ENCODE peak calls at places on chromosomes 2 and 18, in six cellular contexts. One of them, this sample, is unnamed. For H3K4me1 and H3K9me3, the result is how much of the 10 kb centered on the place peaks cover.

GRCh38 chr2:83742117-83742782 is 716.8 kb downstream of the SUCLG1 start:
- DNase-seq in stomach: no peak
- DNase-seq in upper lobe of right lung: no peak
- DNase-seq in tibial artery: peak
- DNase-seq in spleen: no peak
- DNase-seq in neural progenitor cell: no peak
- DNase-seq in this sample: no peak

GRCh38 chr2:6425037-6425436 is 440.7 kb downstream of the CMPK2 start:
- DNase-seq in stomach: no peak
- DNase-seq in upper lobe of right lung: no peak
- DNase-seq in tibial artery: no peak
- DNase-seq in spleen: no peak
- DNase-seq in neural progenitor cell: no peak
- DNase-seq in this sample: no peak

GRCh38 chr18:34709631-34710429 is at the start of gene DTNA:
- DNase-seq in stomach: no peak
- DNase-seq in upper lobe of right lung: no peak
- DNase-seq in tibial artery: no peak
- DNase-seq in spleen: no peak
- DNase-seq in neural progenitor cell: peak
- DNase-seq in this sample: no peak

GRCh38 chr2:207901847-207902246 is 123.5 kb downstream of the PLEKHM3 start:
- DNase-seq in stomach: no peak
- DNase-seq in upper lobe of right lung: no peak
- DNase-seq in tibial artery: no peak
- DNase-seq in spleen: no peak
- DNase-seq in neural progenitor cell: peak
- DNase-seq in this sample: no peak

GRCh38 chr2:3242747-3243369 is 134.8 kb downstream of the EIPR1 start:
- DNase-seq in stomach: no peak
- DNase-seq in upper lobe of right lung: no peak
- DNase-seq in tibial artery: no peak
- DNase-seq in spleen: no peak
- DNase-seq in neural progenitor cell: no peak
- DNase-seq in this sample: peak

GRCh38 chr18:41618135-41618534 is 336.9 kb upstream of the PIK3C3 start:
- DNase-seq in stomach: no peak
- DNase-seq in upper lobe of right lung: no peak
- DNase-seq in tibial artery: no peak
- DNase-seq in spleen: no peak
- DNase-seq in neural progenitor cell: no peak
- DNase-seq in this sample: no peak

GRCh38 chr2:105358593-105358992 is 21.3 kb downstream of the C2orf49 start:
- DNase-seq in stomach: no peak
- DNase-seq in upper lobe of right lung: no peak
- DNase-seq in tibial artery: no peak
- DNase-seq in spleen: no peak
- DNase-seq in neural progenitor cell: no peak
- DNase-seq in this sample: no peak

GRCh38 chr2:182134201-182134600 is 148.5 kb downstream of the PPP1R1C start:
- DNase-seq in stomach: no peak
- DNase-seq in upper lobe of right lung: no peak
- DNase-seq in tibial artery: no peak
- DNase-seq in spleen: no peak
- DNase-seq in neural progenitor cell: no peak
- DNase-seq in this sample: no peak

GRCh38 chr2:33412920-33413319 is 63.5 kb upstream of the RASGRP3 start:
- DNase-seq in stomach: no peak
- DNase-seq in upper lobe of right lung: no peak
- DNase-seq in tibial artery: no peak
- DNase-seq in spleen: no peak
- DNase-seq in neural progenitor cell: peak
- DNase-seq in this sample: no peak

GRCh38 chr18:45837283-45838070 is 12.0 kb downstream of the SIGLEC15 start:
- DNase-seq in stomach: peak
- DNase-seq in upper lobe of right lung: peak
- DNase-seq in tibial artery: no peak
- DNase-seq in spleen: peak
- DNase-seq in neural progenitor cell: peak
- DNase-seq in this sample: peak

GRCh38 chr18:44791520-44791919 is 110.8 kb downstream of the SETBP1 start:
- DNase-seq in stomach: no peak
- DNase-seq in upper lobe of right lung: no peak
- DNase-seq in tibial artery: no peak
- DNase-seq in spleen: no peak
- DNase-seq in neural progenitor cell: no peak
- DNase-seq in this sample: no peak

GRCh38 chr2:62201307-62201706 is 5.4 kb downstream of the B3GNT2 start:
- DNase-seq in stomach: no peak
- DNase-seq in upper lobe of right lung: no peak
- DNase-seq in tibial artery: no peak
- DNase-seq in spleen: no peak
- DNase-seq in neural progenitor cell: no peak
- DNase-seq in this sample: no peak

GRCh38 chr2:224166661-224167060 is 127.6 kb upstream of the SERPINE2 start:
- DNase-seq in stomach: no peak
- DNase-seq in upper lobe of right lung: no peak
- DNase-seq in tibial artery: no peak
- DNase-seq in spleen: no peak
- DNase-seq in neural progenitor cell: no peak
- DNase-seq in this sample: no peak

GRCh38 chr2:120460511-120460910 is 114.6 kb downstream of the INHBB start:
- DNase-seq in stomach: no peak
- DNase-seq in upper lobe of right lung: peak
- DNase-seq in tibial artery: no peak
- DNase-seq in spleen: peak
- DNase-seq in neural progenitor cell: no peak
- DNase-seq in this sample: no peak

GRCh38 chr18:59818769-59819168 is 81.0 kb upstream of the PMAIP1 start:
- DNase-seq in stomach: no peak
- DNase-seq in upper lobe of right lung: no peak
- DNase-seq in tibial artery: no peak
- DNase-seq in spleen: no peak
- DNase-seq in neural progenitor cell: no peak
- DNase-seq in this sample: no peak

GRCh38 chr2:142307086-142307485 is 176.3 kb upstream of the LRP1B start:
- DNase-seq in stomach: no peak
- DNase-seq in upper lobe of right lung: no peak
- DNase-seq in tibial artery: no peak
- DNase-seq in spleen: no peak
- DNase-seq in neural progenitor cell: no peak
- DNase-seq in this sample: no peak

GRCh38 chr2:239465017-239466001 is 64.5 kb upstream of the HDAC4 start:
- DNase-seq in stomach: peak
- DNase-seq in upper lobe of right lung: peak
- DNase-seq in tibial artery: peak
- DNase-seq in spleen: peak
- DNase-seq in neural progenitor cell: no peak
- DNase-seq in this sample: peak

GRCh38 chr2:10057231-10058107 is 14.1 kb downstream of the KLF11 start:
- DNase-seq in stomach: peak
- DNase-seq in upper lobe of right lung: no peak
- DNase-seq in tibial artery: no peak
- DNase-seq in spleen: peak
- DNase-seq in neural progenitor cell: peak
- DNase-seq in this sample: peak

GRCh38 chr2:149090706-149091105 is 52.2 kb downstream of the LYPD6B start:
- DNase-seq in stomach: no peak
- DNase-seq in upper lobe of right lung: no peak
- DNase-seq in tibial artery: no peak
- DNase-seq in spleen: no peak
- DNase-seq in neural progenitor cell: no peak
- DNase-seq in this sample: no peak

GRCh38 chr2:64406407-64406774 is 47.6 kb upstream of the LGALSL start:
- DNase-seq in stomach: peak
- DNase-seq in upper lobe of right lung: no peak
- DNase-seq in tibial artery: no peak
- DNase-seq in spleen: no peak
- DNase-seq in neural progenitor cell: no peak
- DNase-seq in this sample: no peak

GRCh38 chr2:109474319-109474825 is 139.4 kb downstream of the SEPTIN10 start:
- DNase-seq in stomach: no peak
- DNase-seq in upper lobe of right lung: no peak
- DNase-seq in tibial artery: no peak
- DNase-seq in spleen: peak
- DNase-seq in neural progenitor cell: no peak
- DNase-seq in this sample: no peak

GRCh38 chr2:109473616-109474318 is 140.0 kb downstream of the SEPTIN10 start:
- DNase-seq in stomach: no peak
- DNase-seq in upper lobe of right lung: no peak
- DNase-seq in tibial artery: no peak
- DNase-seq in spleen: peak
- DNase-seq in neural progenitor cell: no peak
- DNase-seq in this sample: no peak

GRCh38 chr2:109471656-109472055 is 142.1 kb downstream of the SEPTIN10 start:
- DNase-seq in stomach: no peak
- DNase-seq in upper lobe of right lung: no peak
- DNase-seq in tibial artery: no peak
- DNase-seq in spleen: peak
- DNase-seq in neural progenitor cell: no peak
- DNase-seq in this sample: no peak

GRCh38 chr2:109473006-109473380 is 140.8 kb downstream of the SEPTIN10 start:
- DNase-seq in stomach: no peak
- DNase-seq in upper lobe of right lung: no peak
- DNase-seq in tibial artery: no peak
- DNase-seq in spleen: peak
- DNase-seq in neural progenitor cell: peak
- DNase-seq in this sample: peak

DNA sequence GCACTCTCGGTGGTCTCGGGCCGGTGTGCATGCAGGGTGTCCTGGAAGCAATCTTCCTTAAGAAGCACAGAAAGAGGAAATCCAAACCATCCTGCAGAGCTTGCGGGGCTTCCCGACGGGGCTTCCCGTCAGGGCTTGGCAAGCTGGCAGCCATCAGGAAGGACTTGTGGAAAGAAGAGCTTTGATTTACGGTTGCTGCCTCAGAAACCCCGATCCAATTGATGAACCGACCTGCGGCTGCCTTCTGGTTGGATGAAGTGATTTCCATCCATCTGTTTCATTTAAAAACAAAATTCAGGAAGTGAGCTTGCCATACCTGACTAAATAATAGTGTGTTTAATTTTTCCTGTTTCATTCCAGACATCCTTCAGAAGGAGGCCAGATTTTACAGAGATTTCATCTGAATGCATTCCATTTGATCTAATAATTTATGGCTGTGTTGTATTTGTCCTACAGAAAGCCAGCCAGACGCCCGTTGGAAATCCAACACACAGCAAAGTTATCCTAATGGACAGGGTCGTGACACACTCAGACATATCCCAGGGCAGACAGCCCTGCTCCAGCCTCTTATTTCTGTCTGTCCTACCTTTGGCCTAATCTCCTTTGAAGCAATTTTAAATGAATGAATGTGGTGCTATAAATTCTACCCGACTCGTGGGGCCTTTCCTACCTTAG is 141.3 kb downstream of the SEPTIN10 start:
- DNase-seq in stomach: no peak
- DNase-seq in upper lobe of right lung: no peak
- DNase-seq in tibial artery: no peak
- DNase-seq in spleen: peak
- DNase-seq in neural progenitor cell: no peak
- DNase-seq in this sample: no peak
- H3K4me1 ChIP-seq in stomach: under half
- H3K4me1 ChIP-seq in upper lobe of right lung: under half
- H3K4me1 ChIP-seq in tibial artery: under half
- H3K4me1 ChIP-seq in spleen: under half
- H3K4me1 ChIP-seq in neural progenitor cell: under half
- H3K4me1 ChIP-seq in this sample: under half

GRCh38 chr2:240528406-240529040 is 29.3 kb downstream of the ANKMY1 start:
- DNase-seq in stomach: no peak
- DNase-seq in upper lobe of right lung: no peak
- DNase-seq in tibial artery: no peak
- DNase-seq in spleen: peak
- DNase-seq in neural progenitor cell: no peak
- DNase-seq in this sample: peak
- H3K9me3 ChIP-seq in stomach: under half
- H3K9me3 ChIP-seq in upper lobe of right lung: under half
- H3K9me3 ChIP-seq in tibial artery: under half
- H3K9me3 ChIP-seq in spleen: under half
- H3K9me3 ChIP-seq in neural progenitor cell: under half
- H3K9me3 ChIP-seq in this sample: half or more

DNA sequence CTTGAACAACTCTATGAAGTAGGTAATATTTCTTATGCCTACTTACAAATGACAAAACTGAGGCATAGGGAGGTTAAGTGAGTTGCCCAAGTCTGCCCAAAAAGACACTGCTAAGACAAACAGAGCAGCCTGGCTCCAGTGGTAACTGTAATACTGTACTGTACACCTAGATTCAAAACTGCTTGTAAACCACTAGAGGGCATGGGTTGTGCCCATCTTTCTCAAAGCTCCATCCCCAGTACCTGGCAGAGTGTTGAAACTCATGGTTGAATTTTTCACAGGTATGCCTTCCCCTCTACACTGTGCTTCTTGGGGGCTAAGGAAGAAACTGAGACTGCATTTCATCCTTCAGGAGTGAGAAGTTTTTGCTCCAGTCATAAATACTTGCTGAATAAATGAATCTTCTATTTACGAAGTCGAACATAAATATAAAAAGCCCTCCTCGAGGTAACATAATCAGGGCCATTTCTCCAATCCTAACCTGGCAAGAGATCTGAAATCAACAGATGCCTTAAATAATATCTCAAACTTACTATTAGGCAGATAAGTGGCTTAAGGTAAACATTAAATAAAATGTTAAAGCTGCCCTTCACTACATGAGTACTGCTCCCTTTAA is 2.0 kb downstream of the PPP4R1 start:
- DNase-seq in stomach: peak
- DNase-seq in upper lobe of right lung: no peak
- DNase-seq in tibial artery: no peak
- DNase-seq in spleen: no peak
- DNase-seq in neural progenitor cell: peak
- DNase-seq in this sample: no peak
- H3K4me1 ChIP-seq in stomach: half or more
- H3K4me1 ChIP-seq in upper lobe of right lung: under half
- H3K4me1 ChIP-seq in tibial artery: under half
- H3K4me1 ChIP-seq in spleen: half or more
- H3K4me1 ChIP-seq in neural progenitor cell: under half
- H3K4me1 ChIP-seq in this sample: under half

GRCh38 chr2:16278421-16279200 is 338.3 kb downstream of the MYCN start:
- DNase-seq in stomach: no peak
- DNase-seq in upper lobe of right lung: no peak
- DNase-seq in tibial artery: no peak
- DNase-seq in spleen: no peak
- DNase-seq in neural progenitor cell: no peak
- DNase-seq in this sample: no peak

GRCh38 chr2:16280081-16280480 is 339.7 kb downstream of the MYCN start:
- DNase-seq in stomach: no peak
- DNase-seq in upper lobe of right lung: no peak
- DNase-seq in tibial artery: no peak
- DNase-seq in spleen: no peak
- DNase-seq in neural progenitor cell: no peak
- DNase-seq in this sample: no peak

GRCh38 chr2:16279201-16279570 is 338.8 kb downstream of the MYCN start:
- DNase-seq in stomach: no peak
- DNase-seq in upper lobe of right lung: no peak
- DNase-seq in tibial artery: no peak
- DNase-seq in spleen: no peak
- DNase-seq in neural progenitor cell: no peak
- DNase-seq in this sample: no peak

GRCh38 chr2:16281451-16282330 is 341.3 kb downstream of the MYCN start:
- DNase-seq in stomach: peak
- DNase-seq in upper lobe of right lung: no peak
- DNase-seq in tibial artery: no peak
- DNase-seq in spleen: no peak
- DNase-seq in neural progenitor cell: peak
- DNase-seq in this sample: peak

GRCh38 chr2:16279641-16280040 is 339.3 kb downstream of the MYCN start:
- DNase-seq in stomach: no peak
- DNase-seq in upper lobe of right lung: no peak
- DNase-seq in tibial artery: no peak
- DNase-seq in spleen: no peak
- DNase-seq in neural progenitor cell: no peak
- DNase-seq in this sample: no peak
- H3K9me3 ChIP-seq in stomach: under half
- H3K9me3 ChIP-seq in upper lobe of right lung: under half
- H3K9me3 ChIP-seq in tibial artery: under half
- H3K9me3 ChIP-seq in spleen: under half
- H3K9me3 ChIP-seq in neural progenitor cell: under half
- H3K9me3 ChIP-seq in this sample: under half

This sample was measured in endodermal cell.